ENCODE peak calls at places on chromosomes 3 and 15, in six cellular contexts. G is mucosa of descending colon, V is heart left ventricle, B is cardiac fibroblast, O is astrocyte of the spinal cord, T is epithelial cell of esophagus. M is an unnamed sample.

GRCh38 chr3:72887723-72888545 is at the start of gene GXYLT2:
- DNase-seq in G (peak; percentile 78), V (peak; percentile 83), B (peak; percentile 82), O (peak; percentile 80), T (peak; percentile 72), M (no peak)

GRCh38 chr3:185820973-185821758 is 3.7 kb downstream of the IGF2BP2 start:
- DNase-seq in G (no peak), V (no peak), B (peak; percentile 80), O (peak; percentile 89), T (peak; percentile 87), M (peak; percentile 78)

GRCh38 chr15:23395030-23395692 is 40.6 kb downstream of the GOLGA8S start:
- DNase-seq in G (no peak), V (no peak), B (no peak), O (no peak), T (no peak), M (no peak)

GRCh38 chr3:138113309-138113708 is 2.1 kb downstream of the DZIP1L start:
- DNase-seq in G (no peak), V (no peak), B (no peak), O (peak; percentile 19), T (no peak), M (no peak)

GRCh38 chr3:159762981-159763465 is 225.6 kb upstream of the IL12A start:
- DNase-seq in G (peak; percentile 70), V (peak; percentile 84), B (peak; percentile 88), O (peak; percentile 89), T (peak; percentile 89), M (no peak)

GRCh38 chr3:126106336-126107202 is 22.6 kb upstream of the SLC41A3 start:
- DNase-seq in G (no peak), V (no peak), B (no peak), O (no peak), T (no peak), M (no peak)

GRCh38 chr3:12495749-12496452 is 11.6 kb downstream of the TSEN2 start:
- DNase-seq in G (no peak), V (no peak), B (no peak), O (no peak), T (no peak), M (no peak)

GRCh38 chr3:66253790-66254620 is 33.2 kb downstream of the SLC25A26 start:
- DNase-seq in G (no peak), V (no peak), B (peak; percentile 67), O (peak; percentile 61), T (peak; percentile 56), M (peak; percentile 52)

GRCh38 chr3:114741066-114741465 is 406.0 kb downstream of the ZBTB20 start:
- DNase-seq in G (no peak), V (no peak), B (no peak), O (peak; percentile 29), T (peak; percentile 16), M (no peak)

GRCh38 chr15:92097473-92098178 is 244.1 kb downstream of the SLCO3A1 start:
- DNase-seq in G (no peak), V (no peak), B (peak; percentile 69), O (peak; percentile 47), T (peak; percentile 64), M (peak; percentile 44)

GRCh38 chr3:88150771-88151170 is 1.0 kb downstream of the C3orf38 start:
- DNase-seq in G (no peak), V (no peak), B (no peak), O (peak; percentile 8), T (no peak), M (no peak)
- TF ChIP-seq CTCF in G (no peak), V (no peak), B (no peak), O (no peak), T (no peak), M (no peak)

DNA sequence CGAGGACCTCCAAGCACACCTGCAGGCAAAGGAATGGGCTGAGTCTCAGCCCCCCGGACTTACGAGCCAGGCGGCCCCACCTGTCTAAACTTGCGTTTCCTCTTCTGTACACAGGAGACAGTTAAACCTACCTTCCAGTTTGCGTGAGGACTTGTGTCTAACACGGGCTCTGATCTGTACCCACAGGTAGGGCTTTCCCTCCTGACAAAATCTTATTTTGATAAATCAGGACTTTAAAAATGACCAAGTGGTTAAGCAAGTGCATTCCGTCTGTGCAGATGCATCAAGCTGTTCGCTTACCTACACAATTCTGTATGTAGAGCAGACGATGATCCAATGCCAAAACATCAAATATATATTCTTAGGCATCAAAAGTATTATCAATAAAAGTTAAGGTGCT is 238.0 kb downstream of the XXYLT1 start:
- DNase-seq in G (no peak), V (no peak), B (no peak), O (no peak), T (no peak), M (no peak)
- H3K4me3 ChIP-seq in G (no peak overlapping the region), V (no peak overlapping the region), B (no peak overlapping the region), O (no peak overlapping the region), T (no peak overlapping the region), M (no peak overlapping the region)

GRCh38 chr15:60933914-60934885 is 294.9 kb downstream of the RORA start:
- DNase-seq in G (no peak), V (no peak), B (no peak), O (no peak), T (peak; percentile 52), M (no peak)

GRCh38 chr15:60928987-60929386 is 300.1 kb downstream of the RORA start:
- DNase-seq in G (no peak), V (no peak), B (no peak), O (no peak), T (no peak), M (no peak)

GRCh38 chr15:60935130-60935529 is 294.0 kb downstream of the RORA start:
- DNase-seq in G (no peak), V (no peak), B (no peak), O (no peak), T (no peak), M (no peak)

GRCh38 chr15:60936186-60936585 is 292.9 kb downstream of the RORA start:
- DNase-seq in G (no peak), V (no peak), B (no peak), O (no peak), T (no peak), M (no peak)

GRCh38 chr15:60932051-60932915 is 296.8 kb downstream of the RORA start:
- DNase-seq in G (no peak), V (no peak), B (peak; percentile 74), O (peak; percentile 62), T (peak; percentile 96), M (peak; percentile 35)
- TF ChIP-seq CTCF in G (no peak), V (no peak), B (peak; percentile 18), O (peak; percentile 13), T (peak; percentile 72), M (peak; percentile 18)

DNA sequence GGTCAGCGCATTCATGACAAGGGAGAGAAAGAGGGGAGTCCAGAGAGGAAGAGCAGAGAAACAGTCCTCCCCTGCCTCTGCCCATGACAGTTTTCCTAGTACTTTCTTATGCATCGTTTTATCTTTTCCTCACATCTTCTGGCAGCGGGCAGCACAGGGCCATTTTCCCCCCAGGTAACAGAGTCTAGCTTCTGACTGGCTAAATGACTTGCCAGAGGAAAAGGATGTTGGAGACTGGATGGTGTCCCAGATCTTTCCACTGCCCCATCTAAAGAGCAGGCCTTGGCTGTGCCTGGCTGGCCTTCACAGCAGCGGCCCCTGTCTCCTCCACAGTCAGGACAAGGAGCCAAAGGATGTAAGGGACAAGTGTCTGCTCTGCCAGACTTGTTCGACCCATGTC is 59.3 kb downstream of the CTDSPL start:
- DNase-seq in G (no peak), V (no peak), B (no peak), O (no peak), T (no peak), M (no peak)
- H3K4me3 ChIP-seq in G (no peak overlapping the region), V (no peak overlapping the region), B (no peak overlapping the region), O (no peak overlapping the region), T (no peak overlapping the region), M (no peak overlapping the region)

GRCh38 chr3:123582315-123582714 is 2.5 kb downstream of the HACD2 start:
- DNase-seq in G (no peak), V (no peak), B (no peak), O (no peak), T (peak; percentile 81), M (no peak)

GRCh38 chr3:123586131-123586530 is 1.3 kb upstream of the HACD2 start:
- DNase-seq in G (peak; percentile 61), V (no peak), B (peak; percentile 56), O (peak; percentile 63), T (peak; percentile 82), M (no peak)

GRCh38 chr3:123583563-123583962 is 1.3 kb downstream of the HACD2 start:
- DNase-seq in G (no peak), V (no peak), B (no peak), O (no peak), T (no peak), M (no peak)

GRCh38 chr3:123584988-123585937 is at the start of gene HACD2:
- DNase-seq in G (peak; percentile 98), V (peak; percentile 98), B (peak; percentile 98), O (peak; percentile 98), T (peak; percentile 98), M (peak; percentile 95)

DNA sequence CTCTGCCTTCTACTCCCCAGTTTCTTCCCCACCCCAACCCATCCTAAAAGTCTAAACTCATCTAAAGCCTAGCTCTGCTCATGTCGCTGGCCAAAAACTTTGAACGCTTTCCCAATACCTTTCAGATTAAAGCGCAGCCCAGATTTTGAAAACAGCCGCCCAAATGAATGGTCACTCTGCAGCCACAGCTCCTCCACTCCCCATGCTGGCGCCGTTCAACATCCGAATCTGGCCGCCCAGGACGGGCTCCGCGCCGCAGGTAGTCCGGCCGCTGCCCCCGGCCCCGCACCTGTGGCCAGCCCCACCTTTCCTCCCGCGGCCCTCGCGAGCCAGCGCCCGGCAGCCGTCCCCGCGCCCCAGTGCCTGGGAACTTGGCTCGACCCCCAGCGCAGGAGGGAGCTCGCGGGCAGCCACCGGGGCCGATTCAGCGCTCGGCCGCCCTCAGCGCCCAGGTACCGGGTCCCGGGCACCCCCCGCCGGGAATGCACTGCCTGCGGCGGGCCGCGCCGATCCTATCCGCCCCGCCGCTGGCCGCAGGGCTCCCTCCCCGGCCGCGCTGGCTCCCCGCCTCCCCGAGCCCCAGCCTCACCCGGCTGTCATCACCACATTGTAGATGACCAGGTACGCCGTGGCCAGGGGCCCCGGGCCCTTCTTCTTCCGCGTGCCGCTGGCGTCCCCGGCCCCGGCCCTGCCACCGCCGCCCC is 417 bp downstream of the HACD2 start:
- DNase-seq in G (peak; percentile 76), V (no peak), B (peak; percentile 31), O (no peak), T (peak; percentile 33), M (no peak)
- TF ChIP-seq CTCF in G (no peak), V (peak; percentile 45), B (no peak), O (no peak), T (no peak), M (no peak)

DNA sequence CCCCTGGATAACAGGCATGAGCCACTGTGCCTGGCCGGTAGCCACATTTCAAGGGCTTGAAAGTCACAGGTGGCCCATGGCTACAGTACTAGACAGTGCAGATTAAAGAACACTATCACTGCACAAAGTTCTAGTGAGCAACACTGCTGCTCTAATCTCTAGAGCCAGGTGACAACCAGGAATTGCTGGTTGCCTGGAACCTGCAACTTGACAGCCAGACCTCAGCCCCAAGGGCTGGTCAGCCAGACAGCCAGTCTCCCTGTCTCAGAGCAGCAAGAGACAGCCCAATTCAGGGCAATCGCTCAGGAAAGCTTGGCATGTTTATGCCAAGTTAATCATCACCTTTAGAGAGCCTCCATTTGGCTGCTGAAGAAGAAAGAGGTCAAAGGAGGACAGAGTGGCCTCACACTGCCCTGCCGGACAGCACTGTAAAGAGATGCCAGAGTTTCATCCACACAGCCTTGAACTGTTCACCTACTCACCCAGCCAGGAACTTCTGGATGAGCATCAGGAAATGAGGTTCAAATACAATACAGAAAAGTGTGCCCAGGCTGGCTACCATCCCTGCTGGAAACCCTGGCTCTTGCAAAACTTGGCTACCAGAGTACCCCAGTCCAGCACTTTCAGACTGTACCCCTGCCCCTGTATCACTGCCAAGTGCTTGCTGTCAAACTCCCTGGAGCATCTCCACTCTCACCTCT is 6.0 kb downstream of the CCDC12 start:
- DNase-seq in G (no peak), V (peak; percentile 69), B (peak; percentile 62), O (no peak), T (no peak), M (no peak)
- H3K4me3 ChIP-seq in G (no peak overlapping the region), V (no peak overlapping the region), B (no peak overlapping the region), O (no peak overlapping the region), T (no peak overlapping the region), M (no peak overlapping the region)